ENCODE peak calls at places on chromosomes 6 and 20, in nine cellular contexts. W, B, K, F, O, C, X, Z and N are unnamed samples.

GRCh38 chr20:49562341-49563014 is 5.5 kb downstream of the PTGIS start:
- DNase-seq in W (peak), X (peak), F (no peak), B (peak), Z (no peak), C (peak), O (peak), K (peak), N (peak)

GRCh38 chr20:51450984-51451383 is 91.5 kb downstream of the NFATC2 start:
- DNase-seq in X (no peak), F (no peak), C (no peak), O (no peak), Z (no peak), W (peak), B (no peak), K (no peak), N (no peak)

GRCh38 chr6:7920425-7920824 is 9.8 kb upstream of the TXNDC5 start:
- DNase-seq in K (no peak), B (no peak), O (no peak), W (no peak), X (no peak), C (no peak), Z (peak), F (no peak), N (no peak)

GRCh38 chr20:19628570-19629134 is 129.4 kb upstream of the RIN2 start:
- DNase-seq in K (no peak), Z (peak), O (peak), C (peak), F (peak), X (peak), B (peak), W (no peak), N (peak)

GRCh38 chr6:154938245-154938583 is 56.9 kb upstream of the TIAM2 start:
- DNase-seq in B (no peak), O (no peak), X (no peak), F (no peak), K (no peak), Z (no peak), C (no peak), W (no peak), N (no peak)

GRCh38 chr6:148247386-148248063 is 95.1 kb upstream of the SASH1 start:
- DNase-seq in C (no peak), W (no peak), X (no peak), Z (no peak), O (no peak), F (no peak), K (no peak), B (no peak), N (no peak)

GRCh38 chr6:132401120-132401940 is at the start of gene MOXD1:
- DNase-seq in C (peak), O (no peak), K (no peak), F (peak), W (peak), X (no peak), Z (no peak), B (no peak), N (peak)

GRCh38 chr20:58447733-58448391 is 58.8 kb downstream of the VAPB start:
- DNase-seq in X (peak), F (peak), O (no peak), W (no peak), B (peak), C (peak), K (no peak), Z (peak), N (peak)

GRCh38 chr20:38143238-38143645 is 21.8 kb downstream of the TGM2 start:
- DNase-seq in O (no peak), W (no peak), C (no peak), K (no peak), Z (no peak), F (no peak), B (no peak), X (no peak), N (no peak)

GRCh38 chr6:34396518-34396917 is 4.0 kb upstream of the NUDT3 start:
- DNase-seq in F (no peak), B (no peak), W (no peak), K (no peak), O (no peak), X (no peak), Z (no peak), C (no peak), N (no peak)